ENCODE peak calls at places on chromosomes 5 and 9, in six cellular contexts. M is WERI-Rb-1, N is GM23338, A is fibroblast of lung, Y is psoas muscle, D is breast epithelium. Z is an unnamed sample.

GRCh38 chr9:120452631-120453030 is 127.3 kb downstream of the CDK5RAP2 start:
- DNase-seq in M (no peak), N (no peak), A (no peak), Y (no peak), D (no peak), Z (no peak)

GRCh38 chr5:18850159-18850558 is 1137.8 kb downstream of the CDH18 start:
- DNase-seq in M (no peak), N (peak), A (no peak), Y (no peak), D (no peak), Z (no peak)

GRCh38 chr9:33023661-33024060 is 1.4 kb upstream of the DNAJA1 start:
- DNase-seq in M (no peak), N (no peak), A (no peak), Y (no peak), D (no peak), Z (no peak)

GRCh38 chr9:81849631-81850259 is 78.5 kb upstream of the SPATA31D4 start:
- DNase-seq in M (no peak), N (peak), A (no peak), Y (no peak), D (no peak), Z (no peak)

GRCh38 chr5:159412284-159413046 is 82.2 kb upstream of the IL12B start:
- DNase-seq in M (no peak), N (peak), A (no peak), Y (no peak), D (no peak), Z (no peak)

GRCh38 chr5:104998572-104998971 is 1436.0 kb upstream of the NUDT12 start:
- DNase-seq in M (no peak), N (no peak), A (no peak), Y (no peak), D (no peak), Z (no peak)

GRCh38 chr5:177403194-177403825 is 2.8 kb upstream of the PFN3 start:
- DNase-seq in M (peak), N (peak), A (no peak), Y (peak), D (no peak), Z (no peak)

GRCh38 chr5:127995556-127995955 is 88.0 kb upstream of the SLC12A2 start:
- DNase-seq in M (no peak), N (no peak), A (no peak), Y (no peak), D (no peak), Z (no peak)

GRCh38 chr5:88729476-88730182 is 153.4 kb downstream of the MEF2C start:
- DNase-seq in M (peak), N (peak), A (peak), Y (no peak), D (peak), Z (no peak)

GRCh38 chr9:133256686-133257091 is 18.3 kb downstream of the ABO start:
- DNase-seq in M (no peak), N (no peak), A (no peak), Y (no peak), D (no peak), Z (no peak)

GRCh38 chr5:143041972-143042770 is 272.0 kb downstream of the ARHGAP26 start:
- DNase-seq in M (no peak), N (no peak), A (peak), Y (peak), D (no peak), Z (no peak)

GRCh38 chr5:92916036-92916435 is 665.0 kb downstream of the NR2F1-AS1 start:
- DNase-seq in M (no peak), N (no peak), A (peak), Y (no peak), D (no peak), Z (no peak)
- TF ChIP-seq CTCF in M (no peak), N (no peak), A (peak), Y (no peak), D (no peak), Z (no peak)

DNA sequence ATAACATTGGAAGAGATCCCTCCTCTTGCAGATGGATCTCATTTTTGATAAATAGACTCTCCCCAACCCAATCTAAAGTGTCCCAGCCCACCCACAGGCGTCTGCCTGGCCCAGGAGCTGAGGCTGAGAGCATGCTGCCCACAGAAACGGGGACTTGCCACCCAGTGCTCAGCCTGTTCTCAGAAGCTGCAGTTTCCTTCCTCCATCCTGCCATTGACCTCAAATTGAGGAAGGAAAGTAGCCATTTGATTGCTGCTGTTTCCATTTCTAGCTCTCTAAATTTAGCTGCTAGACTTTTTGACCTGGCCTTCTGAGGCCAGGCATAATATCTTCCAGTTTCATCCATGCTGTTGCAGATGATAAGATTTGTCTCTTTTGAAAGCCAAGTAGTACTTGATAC is 31.1 kb upstream of the FRMD3 start:
- DNase-seq in M (no peak), N (no peak), A (no peak), Y (no peak), D (no peak), Z (no peak)
- H3K4me3 ChIP-seq in M (no peak), N (no peak), A (no peak), Y (no peak), D (no peak), Z (no peak)

GRCh38 chr5:152511531-152512132 is 106.6 kb upstream of the NMUR2 start:
- DNase-seq in M (no peak), N (peak), A (no peak), Y (no peak), D (no peak), Z (no peak)

GRCh38 chr5:152514827-152515397 is 109.8 kb upstream of the NMUR2 start:
- DNase-seq in M (no peak), N (peak), A (peak), Y (no peak), D (no peak), Z (no peak)
- TF ChIP-seq CTCF in M (peak), N (peak), A (peak), Y (peak), D (no peak), Z (peak)

GRCh38 chr5:129465945-129466344 is 5.8 kb downstream of the ADAMTS19 start:
- DNase-seq in M (no peak), N (no peak), A (no peak), Y (no peak), D (no peak), Z (no peak)
- H3K4me3 ChIP-seq in M (no peak), N (no peak), A (no peak), Y (no peak), D (no peak), Z (no peak)

DNA sequence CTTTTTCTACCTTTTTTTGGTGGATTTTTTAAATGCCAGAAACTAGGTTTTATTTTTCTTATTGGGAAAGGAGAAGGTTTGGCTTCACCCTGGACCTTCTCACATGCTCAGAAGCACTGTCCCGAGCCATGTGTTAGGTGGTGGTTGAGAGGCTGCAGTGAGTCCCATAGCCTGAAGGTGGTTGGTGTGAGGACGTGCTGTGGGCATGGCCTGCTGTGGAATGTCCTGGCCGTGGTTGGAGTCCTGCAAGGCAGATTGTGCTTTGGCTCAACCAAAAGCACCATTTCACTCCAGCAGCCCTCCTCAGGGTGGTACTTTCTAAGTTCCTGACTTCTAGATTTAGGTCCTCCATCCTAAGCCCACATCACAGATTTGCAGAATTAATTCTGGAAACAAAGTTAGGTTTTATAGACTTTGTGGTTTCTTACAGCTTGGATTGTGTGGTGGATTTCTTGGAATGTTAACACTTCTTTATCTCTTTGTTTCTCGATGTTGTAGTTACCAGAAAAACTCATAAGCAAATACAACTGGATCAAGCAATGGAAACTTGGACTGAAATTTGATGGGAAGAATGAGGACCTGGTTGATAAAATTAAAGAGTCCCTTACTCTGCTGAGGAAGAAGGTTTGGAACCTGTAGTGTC is 22.6 kb downstream of the OTULIN start:
- DNase-seq in M (no peak), N (no peak), A (no peak), Y (no peak), D (no peak), Z (no peak)
- TF ChIP-seq CTCF in M (no peak), N (no peak), A (no peak), Y (no peak), D (no peak), Z (peak)

DNA sequence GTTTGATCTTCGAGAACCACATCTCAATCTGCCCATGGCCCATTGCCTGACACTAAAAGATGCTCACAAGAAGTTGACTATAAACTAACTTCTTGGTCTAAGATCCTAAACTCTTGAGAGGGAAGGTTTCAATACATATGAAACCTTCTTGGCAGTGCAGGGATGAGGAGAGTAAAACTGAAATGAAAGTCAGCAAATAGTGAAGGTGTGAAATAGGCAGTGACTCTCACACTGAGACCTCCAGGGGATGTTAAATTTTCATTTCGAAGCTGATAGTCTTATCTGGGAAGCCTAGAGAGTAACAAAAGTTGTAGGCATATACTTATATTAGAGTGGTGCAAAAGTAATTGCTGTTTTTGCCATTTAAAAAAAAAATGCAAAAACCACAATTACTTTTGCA is 974 bp upstream of the CYSTM1 start:
- DNase-seq in M (no peak), N (no peak), A (no peak), Y (no peak), D (no peak), Z (no peak)
- H3K4me3 ChIP-seq in M (no peak), N (peak), A (no peak), Y (no peak), D (no peak), Z (peak)

Z was measured in thoracic aorta.